ENCODE peak calls at places on chromosomes 2 and 18, in four cellular contexts. One of them, this sample, is unnamed.

GRCh38 chr2:19041773-19042172 is 316.6 kb downstream of the OSR1 start:
- DNase-seq in NB4: no peak
- DNase-seq in fibroblast of lung: no peak
- DNase-seq in CD4-positive, alpha-beta T cell: no peak
- DNase-seq in this sample: no peak

GRCh38 chr2:36376992-36377738 is 21.6 kb downstream of the CRIM1 start:
- DNase-seq in NB4: no peak
- DNase-seq in fibroblast of lung: no peak
- DNase-seq in CD4-positive, alpha-beta T cell: no peak
- DNase-seq in this sample: peak; percentile 82

GRCh38 chr2:221044781-221045180 is 527.3 kb downstream of the EPHA4 start:
- DNase-seq in NB4: no peak
- DNase-seq in fibroblast of lung: no peak
- DNase-seq in CD4-positive, alpha-beta T cell: no peak
- DNase-seq in this sample: no peak

GRCh38 chr2:219957815-219958214 is 330.4 kb downstream of the SLC4A3 start:
- DNase-seq in NB4: no peak
- DNase-seq in fibroblast of lung: no peak
- DNase-seq in CD4-positive, alpha-beta T cell: no peak
- DNase-seq in this sample: no peak

GRCh38 chr2:206164261-206164862 is 4.7 kb downstream of the EEF1B2 start:
- DNase-seq in NB4: peak; percentile 56
- DNase-seq in fibroblast of lung: peak; percentile 60
- DNase-seq in CD4-positive, alpha-beta T cell: peak; percentile 13
- DNase-seq in this sample: peak; percentile 50

GRCh38 chr18:10038268-10038667 is 124.5 kb downstream of the VAPA start:
- DNase-seq in NB4: peak; percentile 23
- DNase-seq in fibroblast of lung: no peak
- DNase-seq in CD4-positive, alpha-beta T cell: no peak
- DNase-seq in this sample: no peak

GRCh38 chr2:143717532-143718168 is 588.4 kb downstream of the ARHGAP15 start:
- DNase-seq in NB4: no peak
- DNase-seq in fibroblast of lung: peak; percentile 37
- DNase-seq in CD4-positive, alpha-beta T cell: no peak
- DNase-seq in this sample: no peak

GRCh38 chr2:236264256-236264655 is at the start of gene ASB18:
- DNase-seq in NB4: no peak
- DNase-seq in fibroblast of lung: no peak
- DNase-seq in CD4-positive, alpha-beta T cell: no peak
- DNase-seq in this sample: no peak

GRCh38 chr2:172962824-172963223 is 112.8 kb upstream of the MAP3K20 start:
- DNase-seq in NB4: peak; percentile 88
- DNase-seq in fibroblast of lung: peak; percentile 46
- DNase-seq in CD4-positive, alpha-beta T cell: no peak
- DNase-seq in this sample: peak; percentile 13

GRCh38 chr2:164661349-164661748 is 40.1 kb upstream of the GRB14 start:
- DNase-seq in NB4: no peak
- DNase-seq in fibroblast of lung: peak; percentile 2
- DNase-seq in CD4-positive, alpha-beta T cell: no peak
- DNase-seq in this sample: no peak

GRCh38 chr2:152861349-152861942 is 143.0 kb downstream of the ARL6IP6 start:
- DNase-seq in NB4: peak; percentile 54
- DNase-seq in fibroblast of lung: peak; percentile 16
- DNase-seq in CD4-positive, alpha-beta T cell: no peak
- DNase-seq in this sample: peak; percentile 37

GRCh38 chr2:170235860-170236638 is 58.1 kb downstream of the MYO3B start:
- DNase-seq in NB4: peak; percentile 73
- DNase-seq in fibroblast of lung: peak; percentile 47
- DNase-seq in CD4-positive, alpha-beta T cell: no peak
- DNase-seq in this sample: peak; percentile 45

GRCh38 chr2:129764376-129765325 is 214.8 kb upstream of the RAB6C start:
- DNase-seq in NB4: peak; percentile 27
- DNase-seq in fibroblast of lung: no peak
- DNase-seq in CD4-positive, alpha-beta T cell: no peak
- DNase-seq in this sample: no peak

GRCh38 chr2:27322301-27322765 is 564 bp downstream of the MPV17 start:
- DNase-seq in NB4: peak; percentile 62
- DNase-seq in fibroblast of lung: no peak
- DNase-seq in CD4-positive, alpha-beta T cell: no peak
- DNase-seq in this sample: peak; percentile 15

GRCh38 chr2:189542145-189542882 is 38.3 kb downstream of the SLC40A1 start:
- DNase-seq in NB4: no peak
- DNase-seq in fibroblast of lung: no peak
- DNase-seq in CD4-positive, alpha-beta T cell: no peak
- DNase-seq in this sample: no peak

GRCh38 chr2:203960791-203961190 is 24.2 kb downstream of the ICOS start:
- DNase-seq in NB4: no peak
- DNase-seq in fibroblast of lung: no peak
- DNase-seq in CD4-positive, alpha-beta T cell: no peak
- DNase-seq in this sample: no peak

GRCh38 chr18:31506024-31506742 is 8.2 kb downstream of the DSG2 start:
- DNase-seq in NB4: no peak
- DNase-seq in fibroblast of lung: peak; percentile 34
- DNase-seq in CD4-positive, alpha-beta T cell: no peak
- DNase-seq in this sample: no peak

GRCh38 chr2:44269831-44270230 is 5.4 kb upstream of the SLC3A1 start:
- DNase-seq in NB4: no peak
- DNase-seq in fibroblast of lung: no peak
- DNase-seq in CD4-positive, alpha-beta T cell: no peak
- DNase-seq in this sample: peak; percentile 32

GRCh38 chr2:180208841-180209240 is 201.7 kb upstream of the CWC22 start:
- DNase-seq in NB4: no peak
- DNase-seq in fibroblast of lung: peak; percentile 59
- DNase-seq in CD4-positive, alpha-beta T cell: no peak
- DNase-seq in this sample: no peak

GRCh38 chr2:231926761-231927565 is 767 bp upstream of the NPPC start:
- DNase-seq in NB4: peak; percentile 62
- DNase-seq in fibroblast of lung: no peak
- DNase-seq in CD4-positive, alpha-beta T cell: no peak
- DNase-seq in this sample: peak; percentile 30

GRCh38 chr2:236172866-236173733 is 4.9 kb upstream of the GBX2 start:
- DNase-seq in NB4: no peak
- DNase-seq in fibroblast of lung: no peak
- DNase-seq in CD4-positive, alpha-beta T cell: no peak
- DNase-seq in this sample: no peak

GRCh38 chr18:73270919-73271318 is 403.1 kb upstream of the NETO1 start:
- DNase-seq in NB4: no peak
- DNase-seq in fibroblast of lung: no peak
- DNase-seq in CD4-positive, alpha-beta T cell: no peak
- DNase-seq in this sample: no peak

GRCh38 chr2:75787532-75788132 is 76.9 kb upstream of the GCFC2 start:
- DNase-seq in NB4: peak; percentile 56
- DNase-seq in fibroblast of lung: peak; percentile 46
- DNase-seq in CD4-positive, alpha-beta T cell: no peak
- DNase-seq in this sample: no peak

GRCh38 chr2:26745609-26746327 is 18.3 kb upstream of the SLC35F6 start:
- DNase-seq in NB4: peak; percentile 84
- DNase-seq in fibroblast of lung: peak; percentile 85
- DNase-seq in CD4-positive, alpha-beta T cell: peak; percentile 70
- DNase-seq in this sample: peak; percentile 85

GRCh38 chr2:138237657-138238384 is 263.7 kb upstream of the SPOPL start:
- DNase-seq in NB4: no peak
- DNase-seq in fibroblast of lung: no peak
- DNase-seq in CD4-positive, alpha-beta T cell: no peak
- DNase-seq in this sample: no peak

GRCh38 chr2:18356676-18357075 is 203.8 kb downstream of the RDH14 start:
- DNase-seq in NB4: no peak
- DNase-seq in fibroblast of lung: peak; percentile 39
- DNase-seq in CD4-positive, alpha-beta T cell: no peak
- DNase-seq in this sample: no peak

GRCh38 chr2:6723865-6724571 is 141.7 kb downstream of the CMPK2 start:
- DNase-seq in NB4: no peak
- DNase-seq in fibroblast of lung: no peak
- DNase-seq in CD4-positive, alpha-beta T cell: no peak
- DNase-seq in this sample: no peak

GRCh38 chr2:241808051-241808450 is 942 bp upstream of the NEU4 start:
- DNase-seq in NB4: no peak
- DNase-seq in fibroblast of lung: no peak
- DNase-seq in CD4-positive, alpha-beta T cell: no peak
- DNase-seq in this sample: no peak

GRCh38 chr2:234146087-234146826 is 95.8 kb downstream of the SPP2 start:
- DNase-seq in NB4: no peak
- DNase-seq in fibroblast of lung: peak; percentile 75
- DNase-seq in CD4-positive, alpha-beta T cell: no peak
- DNase-seq in this sample: no peak

GRCh38 chr2:54606393-54606973 is 117.0 kb upstream of the EML6 start:
- DNase-seq in NB4: no peak
- DNase-seq in fibroblast of lung: no peak
- DNase-seq in CD4-positive, alpha-beta T cell: peak; percentile 21
- DNase-seq in this sample: no peak

GRCh38 chr2:208571764-208572131 is 165.2 kb downstream of the PTH2R start:
- DNase-seq in NB4: no peak
- DNase-seq in fibroblast of lung: no peak
- DNase-seq in CD4-positive, alpha-beta T cell: no peak
- DNase-seq in this sample: no peak

GRCh38 chr2:70999362-70999761 is 4.7 kb upstream of the TEX261 start:
- DNase-seq in NB4: no peak
- DNase-seq in fibroblast of lung: no peak
- DNase-seq in CD4-positive, alpha-beta T cell: no peak
- DNase-seq in this sample: no peak

GRCh38 chr2:25228848-25229674 is 60.7 kb upstream of the POMC start:
- DNase-seq in NB4: peak; percentile 71
- DNase-seq in fibroblast of lung: peak; percentile 78
- DNase-seq in CD4-positive, alpha-beta T cell: no peak
- DNase-seq in this sample: peak; percentile 76

GRCh38 chr2:120169020-120169419 is 54.2 kb downstream of the TMEM185B start:
- DNase-seq in NB4: no peak
- DNase-seq in fibroblast of lung: no peak
- DNase-seq in CD4-positive, alpha-beta T cell: no peak
- DNase-seq in this sample: no peak

GRCh38 chr2:120167272-120167671 is 55.9 kb downstream of the TMEM185B start:
- DNase-seq in NB4: no peak
- DNase-seq in fibroblast of lung: peak; percentile 3
- DNase-seq in CD4-positive, alpha-beta T cell: no peak
- DNase-seq in this sample: no peak
- TF ChIP-seq CTCF in NB4: no peak
- TF ChIP-seq CTCF in fibroblast of lung: no peak
- TF ChIP-seq CTCF in CD4-positive, alpha-beta T cell: no peak
- TF ChIP-seq CTCF in this sample: no peak

GRCh38 chr18:1499265-1499664 is 594.6 kb downstream of the ADCYAP1 start:
- DNase-seq in NB4: peak; percentile 2
- DNase-seq in fibroblast of lung: no peak
- DNase-seq in CD4-positive, alpha-beta T cell: no peak
- DNase-seq in this sample: no peak
- TF ChIP-seq CTCF in NB4: no peak
- TF ChIP-seq CTCF in fibroblast of lung: no peak
- TF ChIP-seq CTCF in CD4-positive, alpha-beta T cell: no peak
- TF ChIP-seq CTCF in this sample: no peak

DNA sequence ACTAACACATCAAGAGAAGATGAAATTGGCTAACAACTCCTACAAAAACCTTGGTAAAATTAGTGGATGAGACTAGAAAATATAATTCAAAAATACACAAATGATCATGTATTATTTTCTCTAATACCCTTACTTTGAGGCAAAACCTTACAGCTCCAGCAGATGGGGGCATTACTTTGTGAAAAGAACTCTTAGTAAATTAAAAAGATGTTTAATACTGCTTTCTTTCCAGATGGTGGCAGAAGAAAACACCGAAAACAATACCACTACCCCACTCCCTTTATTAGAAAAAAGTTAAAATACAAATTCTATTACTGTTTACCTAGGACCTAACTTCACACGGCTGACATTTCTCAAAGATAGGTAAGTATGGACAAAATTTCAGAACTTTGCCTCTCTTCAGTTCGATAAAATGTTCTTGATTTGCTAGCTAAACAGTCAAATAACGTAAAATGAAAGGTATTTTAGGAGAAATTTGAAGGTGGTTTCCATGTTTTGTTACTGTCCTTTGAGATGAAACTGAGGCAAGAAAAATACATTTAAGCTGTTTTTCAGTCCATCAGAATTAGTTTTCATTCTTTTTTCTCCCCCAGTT is 30.6 kb downstream of the ORC4 start:
- DNase-seq in NB4: peak; percentile 64
- DNase-seq in fibroblast of lung: peak; percentile 80
- DNase-seq in CD4-positive, alpha-beta T cell: no peak
- DNase-seq in this sample: peak; percentile 13
- TF ChIP-seq CTCF in NB4: peak; percentile 44
- TF ChIP-seq CTCF in fibroblast of lung: peak; percentile 67
- TF ChIP-seq CTCF in CD4-positive, alpha-beta T cell: peak; percentile 97
- TF ChIP-seq CTCF in this sample: peak; percentile 11

GRCh38 chr18:6737833-6738232 is 8.3 kb downstream of the ARHGAP28 start:
- DNase-seq in NB4: no peak
- DNase-seq in fibroblast of lung: no peak
- DNase-seq in CD4-positive, alpha-beta T cell: no peak
- DNase-seq in this sample: no peak
- TF ChIP-seq CTCF in NB4: no peak
- TF ChIP-seq CTCF in fibroblast of lung: no peak
- TF ChIP-seq CTCF in CD4-positive, alpha-beta T cell: no peak
- TF ChIP-seq CTCF in this sample: no peak

GRCh38 chr18:50647792-50648191 is 87.9 kb downstream of the MAPK4 start:
- DNase-seq in NB4: no peak
- DNase-seq in fibroblast of lung: no peak
- DNase-seq in CD4-positive, alpha-beta T cell: no peak
- DNase-seq in this sample: no peak

GRCh38 chr18:50647237-50647636 is 87.3 kb downstream of the MAPK4 start:
- DNase-seq in NB4: no peak
- DNase-seq in fibroblast of lung: no peak
- DNase-seq in CD4-positive, alpha-beta T cell: no peak
- DNase-seq in this sample: no peak

GRCh38 chr18:50644146-50644545 is 84.3 kb downstream of the MAPK4 start:
- DNase-seq in NB4: no peak
- DNase-seq in fibroblast of lung: no peak
- DNase-seq in CD4-positive, alpha-beta T cell: no peak
- DNase-seq in this sample: no peak

GRCh38 chr18:50642439-50642838 is 82.6 kb downstream of the MAPK4 start:
- DNase-seq in NB4: no peak
- DNase-seq in fibroblast of lung: no peak
- DNase-seq in CD4-positive, alpha-beta T cell: no peak
- DNase-seq in this sample: no peak

GRCh38 chr18:50644807-50645206 is 84.9 kb downstream of the MAPK4 start:
- DNase-seq in NB4: peak; percentile 11
- DNase-seq in fibroblast of lung: no peak
- DNase-seq in CD4-positive, alpha-beta T cell: no peak
- DNase-seq in this sample: peak; percentile 46
- TF ChIP-seq CTCF in NB4: peak; percentile 26
- TF ChIP-seq CTCF in fibroblast of lung: no peak
- TF ChIP-seq CTCF in CD4-positive, alpha-beta T cell: no peak
- TF ChIP-seq CTCF in this sample: peak; percentile 47

DNA sequence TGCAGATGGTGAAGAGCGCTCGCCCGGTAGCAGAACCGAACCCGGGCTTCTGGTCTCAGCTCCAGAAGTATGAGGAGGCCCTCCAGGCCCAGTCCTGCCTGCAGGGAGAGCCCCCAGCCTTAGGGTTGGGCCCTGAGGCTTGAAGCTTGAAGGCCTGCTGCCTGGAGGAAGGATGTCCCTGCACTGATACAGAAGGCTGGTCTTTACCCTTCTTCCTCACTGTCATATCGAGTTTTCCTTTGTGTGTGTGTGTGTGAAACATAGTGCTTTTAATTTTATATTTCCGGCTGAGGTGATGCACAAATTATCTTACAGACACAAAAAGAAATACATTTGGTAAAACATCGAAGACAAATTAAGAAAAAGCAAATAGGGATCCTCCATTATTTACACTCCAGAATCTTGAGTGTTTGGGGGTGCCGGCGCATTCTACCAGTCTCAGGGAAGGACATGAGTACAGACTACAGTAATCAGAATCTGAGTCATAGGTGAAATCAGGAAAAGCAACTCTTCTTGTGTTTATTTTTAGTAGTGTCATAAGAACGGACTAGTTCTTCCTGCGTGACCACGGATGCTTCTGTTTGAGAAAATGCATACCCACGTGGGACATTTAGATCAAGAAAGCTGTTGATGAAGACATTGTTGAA is 1.3 kb downstream of the DUSP28 start:
- DNase-seq in NB4: peak; percentile 48
- DNase-seq in fibroblast of lung: peak; percentile 71
- DNase-seq in CD4-positive, alpha-beta T cell: no peak
- DNase-seq in this sample: no peak
- TF ChIP-seq CTCF in NB4: no peak
- TF ChIP-seq CTCF in fibroblast of lung: peak; percentile 1
- TF ChIP-seq CTCF in CD4-positive, alpha-beta T cell: peak; percentile 30
- TF ChIP-seq CTCF in this sample: no peak